ENCODE peak calls at places on chromosomes 12 and 14, in nine cellular contexts. V is BE2C, I is esophagus muscularis mucosa, B is OCI-LY7, A is mammary epithelial cell, F is MCF 10A, M is pancreas, N is dorsolateral prefrontal cortex, J is foreskin fibroblast. O is an unnamed sample.

GRCh38 chr12:56046027-56046780 is 4.5 kb downstream of the RPS26 start:
- DNase-seq in V (no peak), I (no peak), B (no peak), A (peak), F (no peak), M (no peak), N (no peak), J (peak), O (no peak)

GRCh38 chr12:49227701-49228100 is 37.2 kb upstream of the TUBA1C start:
- DNase-seq in V (peak), I (no peak), B (no peak), A (no peak), F (no peak), M (no peak), N (no peak), J (no peak), O (no peak)

GRCh38 chr12:64172143-64172970 is 49.7 kb downstream of the KICS2 start:
- DNase-seq in V (no peak), I (no peak), B (no peak), A (peak), F (no peak), M (no peak), N (no peak), J (no peak), O (no peak)

GRCh38 chr12:67891566-67891965 is 97.7 kb upstream of the IFNG-AS1 start:
- DNase-seq in V (no peak), I (no peak), B (no peak), A (no peak), F (no peak), M (no peak), N (no peak), J (no peak), O (no peak)

GRCh38 chr12:120015313-120015712 is 26.3 kb downstream of the BICDL1 start:
- DNase-seq in V (no peak), I (no peak), B (no peak), A (no peak), F (no peak), M (no peak), N (no peak), J (no peak), O (no peak)

GRCh38 chr12:123471374-123472068 is 13.6 kb downstream of the SNRNP35 start:
- DNase-seq in V (peak), I (no peak), B (no peak), A (no peak), F (peak), M (no peak), N (no peak), J (peak), O (no peak)

GRCh38 chr12:6066651-6067050 is 57.8 kb downstream of the VWF start:
- DNase-seq in V (no peak), I (no peak), B (no peak), A (no peak), F (no peak), M (no peak), N (no peak), J (no peak), O (no peak)

GRCh38 chr14:31207746-31208545 is at the start of gene HECTD1:
- DNase-seq in V (peak), I (peak), B (peak), A (peak), F (peak), M (peak), N (peak), J (peak), O (peak)

GRCh38 chr14:54786191-54786755 is 116.4 kb downstream of the GCH1 start:
- DNase-seq in V (no peak), I (no peak), B (no peak), A (no peak), F (no peak), M (no peak), N (no peak), J (no peak), O (no peak)

GRCh38 chr12:57031228-57031670 is 14.9 kb upstream of the TAC3 start:
- DNase-seq in V (no peak), I (no peak), B (peak), A (peak), F (peak), M (no peak), N (no peak), J (no peak), O (peak)

GRCh38 chr14:101475468-101476257 is 85.6 kb upstream of the DIO3 start:
- DNase-seq in V (no peak), I (no peak), B (no peak), A (peak), F (peak), M (peak), N (no peak), J (peak), O (no peak)

GRCh38 chr12:88338486-88338885 is 196.4 kb downstream of the TMTC3 start:
- DNase-seq in V (no peak), I (no peak), B (no peak), A (peak), F (no peak), M (no peak), N (no peak), J (no peak), O (no peak)

GRCh38 chr14:31895206-31895605 is 181.9 kb upstream of the ARHGAP5 start:
- DNase-seq in V (no peak), I (no peak), B (no peak), A (peak), F (peak), M (no peak), N (no peak), J (peak), O (no peak)

GRCh38 chr12:116867523-116867922 is 13.7 kb downstream of the HRK start:
- DNase-seq in V (no peak), I (no peak), B (no peak), A (no peak), F (no peak), M (no peak), N (no peak), J (no peak), O (no peak)

GRCh38 chr14:38931969-38932652 is 170.9 kb downstream of the SEC23A start:
- DNase-seq in V (no peak), I (no peak), B (no peak), A (peak), F (no peak), M (no peak), N (no peak), J (no peak), O (no peak)

GRCh38 chr14:56874375-56874774 is 64.1 kb upstream of the OTX2 start:
- DNase-seq in V (peak), I (no peak), B (peak), A (peak), F (peak), M (peak), N (no peak), J (no peak), O (peak)

GRCh38 chr12:120343692-120344091 is 16.1 kb upstream of the PLA2G1B start:
- DNase-seq in V (no peak), I (no peak), B (no peak), A (no peak), F (no peak), M (no peak), N (no peak), J (no peak), O (no peak)

GRCh38 chr14:85762523-85762922 is 232.6 kb downstream of the FLRT2 start:
- DNase-seq in V (no peak), I (no peak), B (no peak), A (no peak), F (no peak), M (no peak), N (no peak), J (peak), O (no peak)

GRCh38 chr12:115824936-115825602 is 452.4 kb downstream of the MED13L start:
- DNase-seq in V (no peak), I (no peak), B (no peak), A (no peak), F (no peak), M (no peak), N (no peak), J (no peak), O (no peak)

GRCh38 chr12:88432536-88433462 is 147.5 kb downstream of the KITLG start:
- DNase-seq in V (no peak), I (no peak), B (no peak), A (peak), F (no peak), M (no peak), N (no peak), J (peak), O (no peak)

DNA sequence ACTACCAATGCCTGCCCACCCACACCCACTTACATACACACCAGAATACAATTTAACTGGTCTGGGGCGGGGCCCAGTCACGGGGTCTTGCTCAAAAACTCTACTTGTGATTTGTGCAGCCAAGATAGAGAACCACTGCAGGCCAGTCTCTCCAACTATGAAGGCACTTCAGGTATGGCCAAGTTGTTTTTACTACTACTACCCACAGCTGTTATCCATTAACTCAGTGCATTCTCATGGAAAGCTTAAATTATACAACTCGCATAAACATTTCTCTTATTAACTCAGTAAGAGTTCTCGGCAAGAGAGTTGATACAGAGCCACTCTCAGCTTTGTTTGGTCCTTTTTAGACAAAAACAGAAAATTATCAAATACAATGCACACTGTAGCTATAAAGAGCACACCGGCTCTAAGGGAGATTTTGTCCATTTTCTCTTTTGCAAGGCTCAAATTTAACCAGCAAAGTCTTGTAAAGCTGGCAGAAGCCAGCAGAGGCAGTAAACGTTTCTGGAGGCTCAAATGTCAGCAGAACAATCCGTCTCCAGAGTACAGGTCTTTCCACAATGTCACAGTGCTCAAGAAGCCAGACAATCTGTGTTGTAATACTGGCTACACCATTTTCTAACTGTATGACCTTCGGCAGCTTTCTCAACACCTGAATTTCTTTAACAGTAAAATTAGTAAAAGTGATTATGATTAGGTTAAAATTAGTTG is 85.9 kb downstream of the PTGER2 start:
- DNase-seq in V (no peak), I (no peak), B (no peak), A (no peak), F (no peak), M (no peak), N (no peak), J (peak), O (no peak)
- TF ChIP-seq CTCF in V (peak), I (no peak), B (no peak), A (no peak), F (no peak), M (no peak), N (no peak), J (peak), O (no peak)

DNA sequence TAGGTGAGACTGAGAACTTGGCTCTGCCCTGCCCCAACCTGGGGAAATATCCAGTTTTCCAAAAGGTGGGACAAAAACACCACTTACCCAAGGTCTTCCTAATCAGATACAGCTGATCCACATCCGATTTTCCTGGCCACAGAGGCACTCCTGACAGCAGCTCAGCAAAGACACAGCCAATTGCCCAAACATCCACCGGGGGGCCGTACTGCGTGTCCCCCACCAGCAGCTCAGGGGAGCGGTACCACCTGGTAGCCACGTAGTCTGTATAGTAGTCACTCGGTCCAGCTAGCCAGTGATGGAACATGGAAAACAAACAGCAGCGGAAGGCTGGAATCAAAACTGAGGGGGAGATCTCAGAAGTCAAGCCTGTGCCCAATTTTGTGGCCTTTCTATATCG is 28.8 kb downstream of the DMAC2L start:
- DNase-seq in V (peak), I (peak), B (peak), A (no peak), F (no peak), M (no peak), N (no peak), J (no peak), O (no peak)
- TF ChIP-seq CTCF in V (peak), I (no peak), B (peak), A (peak), F (no peak), M (no peak), N (no peak), J (no peak), O (peak)

GRCh38 chr12:103824290-103824689 is 16.7 kb downstream of the NT5DC3 start:
- DNase-seq in V (no peak), I (no peak), B (no peak), A (no peak), F (no peak), M (no peak), N (no peak), J (no peak), O (no peak)
- TF ChIP-seq CTCF in V (no peak), I (no peak), B (no peak), A (no peak), F (no peak), M (no peak), N (no peak), J (no peak), O (no peak)

DNA sequence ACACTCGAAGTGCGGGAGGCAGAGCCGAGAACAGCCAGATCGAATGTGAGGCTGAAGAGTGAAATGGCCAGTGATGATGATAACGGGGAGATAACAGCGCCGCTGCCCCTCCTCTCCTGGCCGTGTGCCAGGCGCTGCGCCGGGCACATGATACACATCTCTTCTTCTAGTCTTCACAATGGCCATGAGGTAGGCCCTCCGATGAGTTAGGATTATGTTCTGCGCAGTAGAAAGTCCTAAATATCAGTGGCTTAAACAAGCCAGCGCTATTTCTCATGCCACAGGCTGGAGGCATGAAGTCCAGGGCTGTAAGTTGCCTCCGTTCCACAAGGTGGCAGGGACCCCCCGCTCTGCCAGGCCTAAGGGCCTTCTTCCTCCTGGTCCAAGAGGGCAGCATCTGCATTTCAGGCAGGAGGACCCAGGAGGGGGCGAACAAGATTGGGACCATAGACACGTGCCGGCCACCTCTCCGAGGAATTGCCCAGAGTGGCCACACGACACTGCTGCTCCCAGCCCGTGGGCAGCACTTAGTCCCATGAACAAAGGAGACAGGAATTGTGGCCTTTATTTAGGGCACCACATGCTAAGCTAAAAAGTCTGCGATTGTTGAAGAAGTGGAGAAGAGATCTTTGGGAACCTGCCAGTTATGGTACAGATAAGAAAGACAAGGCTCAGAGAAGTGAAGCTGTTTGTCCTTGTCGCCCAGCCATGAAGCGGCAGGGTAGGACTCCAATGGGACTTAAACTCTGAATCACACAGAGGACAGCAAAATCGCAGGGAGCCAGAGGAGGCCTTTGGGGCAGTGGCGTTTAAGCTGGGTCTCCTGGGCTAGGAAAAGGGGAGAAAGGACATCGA is 10.9 kb upstream of the HVCN1 start:
- DNase-seq in V (peak), I (no peak), B (peak), A (no peak), F (no peak), M (no peak), N (no peak), J (no peak), O (no peak)
- TF ChIP-seq CTCF in V (peak), I (peak), B (peak), A (no peak), F (no peak), M (no peak), N (no peak), J (no peak), O (peak)

DNA sequence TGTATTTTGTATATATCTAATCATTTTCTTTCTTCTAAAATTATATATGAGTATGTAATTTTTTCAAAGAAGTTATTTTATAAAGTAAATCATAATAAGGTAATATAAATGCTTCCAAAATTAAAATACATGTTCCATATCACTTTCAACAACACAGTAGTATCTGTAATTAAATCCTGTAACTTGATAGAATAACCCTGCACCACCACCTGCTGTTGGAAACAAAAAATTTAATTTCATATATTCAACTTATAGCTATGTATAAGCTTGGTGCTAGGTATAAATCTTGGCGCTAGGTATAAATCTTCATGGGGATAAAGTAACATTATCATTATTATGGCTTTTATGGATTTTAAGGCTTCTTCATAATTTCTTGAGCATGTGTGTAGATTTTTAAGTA is 149.7 kb upstream of the DCN start:
- DNase-seq in V (no peak), I (no peak), B (no peak), A (no peak), F (peak), M (no peak), N (no peak), J (no peak), O (no peak)
- TF ChIP-seq CTCF in V (peak), I (no peak), B (no peak), A (no peak), F (peak), M (no peak), N (peak), J (no peak), O (no peak)

GRCh38 chr12:13836116-13836515 is 145.3 kb downstream of the GRIN2B start:
- DNase-seq in V (no peak), I (peak), B (no peak), A (no peak), F (no peak), M (peak), N (no peak), J (no peak), O (no peak)

GRCh38 chr12:13834241-13834640 is 147.2 kb downstream of the GRIN2B start:
- DNase-seq in V (no peak), I (peak), B (no peak), A (no peak), F (no peak), M (no peak), N (no peak), J (no peak), O (no peak)

GRCh38 chr12:13841358-13841757 is 140.0 kb downstream of the GRIN2B start:
- DNase-seq in V (no peak), I (peak), B (no peak), A (no peak), F (no peak), M (no peak), N (no peak), J (no peak), O (no peak)

GRCh38 chr12:13839937-13840336 is 141.5 kb downstream of the GRIN2B start:
- DNase-seq in V (no peak), I (peak), B (no peak), A (no peak), F (no peak), M (no peak), N (no peak), J (no peak), O (no peak)

GRCh38 chr12:13835657-13836056 is 145.7 kb downstream of the GRIN2B start:
- DNase-seq in V (no peak), I (peak), B (no peak), A (no peak), F (no peak), M (no peak), N (no peak), J (no peak), O (no peak)
- TF ChIP-seq CTCF in V (no peak), I (no peak), B (no peak), A (no peak), F (no peak), M (no peak), N (no peak), J (no peak), O (no peak)

O was measured in GM10248.